ENCODE peak calls at places on chromosomes 13 and 19, in nine cellular contexts. C is brain microvascular endothelial cell; I is right lobe of liver; M is neural progenitor cell; G is GM23248; U is naive thymus-derived CD4-positive, alpha-beta T cell; F is tibial nerve; Q is colonic mucosa; J is fibroblast of lung. D is an unnamed sample.

GRCh38 chr13:113002206-113002821 is 33.3 kb downstream of the MCF2L start:
- DNase-seq in C (no peak), G (no peak), Q (no peak), U (no peak), M (peak; percentile 89), J (no peak), F (no peak), I (no peak), D (no peak)

GRCh38 chr13:49443327-49443688 is 556 bp downstream of the CAB39L start:
- DNase-seq in Q (no peak), I (no peak), M (peak; percentile 48), J (peak; percentile 47), F (no peak), C (no peak), U (no peak), G (peak; percentile 57), D (no peak)

GRCh38 chr13:33205804-33206221 is 79.7 kb downstream of the STARD13 start:
- DNase-seq in J (peak; percentile 69), G (no peak), I (no peak), M (peak; percentile 42), F (no peak), C (peak; percentile 83), Q (no peak), U (no peak), D (no peak)

GRCh38 chr19:41753936-41754529 is 1.3 kb upstream of the CEACAM6 start:
- DNase-seq in C (peak; percentile 41), G (peak; percentile 41), U (peak; percentile 46), Q (peak; percentile 86), F (peak; percentile 53), J (peak; percentile 11), M (peak; percentile 27), I (no peak), D (no peak)

GRCh38 chr13:83117046-83117445 is 765.2 kb downstream of the SLITRK1 start:
- DNase-seq in G (no peak), J (no peak), M (no peak), Q (no peak), F (no peak), I (no peak), C (no peak), U (no peak), D (no peak)

GRCh38 chr19:42512130-42512636 is 16.1 kb downstream of the CEACAM1 start:
- DNase-seq in U (no peak), I (no peak), C (no peak), J (no peak), Q (no peak), F (no peak), G (no peak), M (no peak), D (no peak)

GRCh38 chr13:25180795-25181537 is 8.9 kb upstream of the AMER2 start:
- DNase-seq in J (no peak), F (no peak), U (no peak), G (no peak), C (no peak), M (peak; percentile 31), Q (no peak), I (no peak), D (no peak)

GRCh38 chr13:75550159-75550567 is 572 bp downstream of the UCHL3 start:
- DNase-seq in C (peak; percentile 83), Q (peak; percentile 62), J (peak; percentile 57), M (peak; percentile 10), I (no peak), U (no peak), G (peak; percentile 91), F (no peak), D (peak; percentile 52)

GRCh38 chr13:78228940-78229339 is 310.3 kb upstream of the EDNRB start:
- DNase-seq in C (no peak), G (no peak), I (no peak), U (no peak), Q (no peak), J (peak; percentile 7), F (no peak), M (no peak), D (no peak)

GRCh38 chr13:24106429-24106828 is 54.1 kb upstream of the SPATA13 start:
- DNase-seq in G (no peak), C (no peak), U (no peak), M (no peak), I (peak; percentile 78), F (no peak), Q (no peak), J (no peak), D (no peak)

GRCh38 chr13:50509771-50510441 is 333.6 kb downstream of the DLEU7 start:
- DNase-seq in M (no peak), J (no peak), U (no peak), I (no peak), F (no peak), C (peak; percentile 29), Q (no peak), G (peak; percentile 27), D (no peak)

GRCh38 chr19:18193388-18194207 is 580 bp downstream of the MPV17L2 start:
- DNase-seq in M (peak; percentile 45), I (peak; percentile 60), G (peak; percentile 51), F (no peak), Q (peak; percentile 44), U (no peak), J (no peak), C (no peak), D (no peak)

GRCh38 chr13:100483836-100484381 is 104.7 kb downstream of the GGACT start:
- DNase-seq in J (no peak), G (no peak), U (no peak), F (no peak), I (no peak), M (no peak), C (no peak), Q (no peak), D (no peak)

GRCh38 chr13:21518617-21519144 is 59.6 kb upstream of the ZDHHC20 start:
- DNase-seq in F (no peak), U (no peak), M (no peak), J (no peak), I (no peak), Q (no peak), G (no peak), C (no peak), D (no peak)

GRCh38 chr13:111474136-111475002 is 153.9 kb downstream of the TEX29 start:
- DNase-seq in J (peak; percentile 57), M (peak; percentile 74), Q (no peak), C (peak; percentile 38), G (peak; percentile 71), F (no peak), U (no peak), I (no peak), D (no peak)

GRCh38 chr19:4267901-4268815 is 10.9 kb upstream of the SHD start:
- DNase-seq in G (no peak), Q (peak; percentile 55), J (no peak), C (no peak), U (no peak), M (no peak), I (peak; percentile 92), F (no peak), D (no peak)

GRCh38 chr19:47093254-47093653 is 20.3 kb downstream of the ZC3H4 start:
- DNase-seq in Q (no peak), G (no peak), U (no peak), C (no peak), M (no peak), I (no peak), F (no peak), J (no peak), D (no peak)

GRCh38 chr19:51552996-51553725 is 17.9 kb upstream of the ZNF175 start:
- DNase-seq in C (peak; percentile 70), M (peak; percentile 88), G (peak; percentile 76), F (peak; percentile 54), Q (peak; percentile 63), U (no peak), I (peak; percentile 74), J (peak; percentile 33), D (no peak)

GRCh38 chr13:68810660-68811059 is 1297.0 kb upstream of the ATXN8OS start:
- DNase-seq in Q (no peak), J (no peak), F (no peak), C (no peak), U (no peak), M (peak; percentile 57), G (no peak), I (no peak), D (no peak)

DNA sequence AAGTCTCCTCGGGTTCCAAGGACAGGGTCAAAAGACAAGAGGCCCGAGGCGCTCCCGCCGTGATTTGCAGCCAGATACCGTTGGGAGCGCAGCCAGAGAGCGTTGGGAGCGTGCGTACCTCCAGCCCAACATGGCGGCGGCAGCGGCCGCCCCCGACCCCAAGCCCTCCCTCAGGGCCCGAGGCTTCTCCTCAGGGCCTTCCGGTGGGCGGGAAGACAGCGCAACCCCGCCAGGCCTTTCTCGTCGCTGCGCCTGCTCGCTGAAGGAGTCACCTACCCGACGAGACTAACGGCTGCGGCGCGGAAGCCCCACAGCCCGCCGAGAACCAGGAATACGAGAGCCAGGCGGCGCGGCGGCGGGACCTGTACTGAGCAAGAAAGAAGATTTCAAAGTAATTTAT is 3.2 kb upstream of the ZNF850 start:
- DNase-seq in Q (no peak), I (no peak), C (no peak), G (no peak), U (no peak), J (no peak), M (no peak), F (no peak), D (no peak)
- H3K4me3 ChIP-seq in Q (no peak overlapping the region), I (peak overlapping the region; percentile 4), C (peak overlapping the region; percentile 30), G (no peak overlapping the region), U (no peak overlapping the region), J (no peak overlapping the region), M (no peak overlapping the region), F (no peak overlapping the region), D (peak overlapping the region; percentile 22)

DNA sequence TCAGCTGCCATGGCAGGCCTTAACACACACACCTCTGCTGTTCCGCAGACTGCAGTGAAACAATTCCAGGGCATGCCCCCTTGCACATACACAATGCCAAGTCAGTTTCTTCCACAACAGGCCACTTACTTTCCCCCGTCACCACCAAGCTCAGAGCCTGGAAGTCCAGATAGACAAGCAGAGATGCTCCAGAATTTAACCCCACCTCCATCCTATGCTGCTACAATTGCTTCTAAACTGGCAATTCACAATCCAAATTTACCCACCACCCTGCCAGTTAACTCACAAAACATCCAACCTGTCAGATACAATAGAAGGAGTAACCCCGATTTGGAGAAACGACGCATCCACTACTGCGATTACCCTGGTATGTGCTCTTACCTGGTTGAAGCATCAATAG is 3.6 kb downstream of the KLF5 start:
- DNase-seq in F (no peak), C (no peak), U (no peak), M (peak; percentile 13), J (no peak), G (no peak), I (no peak), Q (no peak), D (no peak)
- H3K4me3 ChIP-seq in F (peak overlapping the region; percentile 90), C (no peak overlapping the region), U (no peak overlapping the region), M (no peak overlapping the region), J (no peak overlapping the region), G (no peak overlapping the region), I (no peak overlapping the region), Q (peak overlapping the region; percentile 77), D (no peak overlapping the region)

GRCh38 chr19:32676895-32677359 is 1.3 kb downstream of the RGS9BP start:
- DNase-seq in I (no peak), C (no peak), U (no peak), G (no peak), F (no peak), Q (no peak), J (no peak), M (peak; percentile 38), D (no peak)
- H3K4me3 ChIP-seq in I (no peak overlapping the region), C (no peak overlapping the region), U (no peak overlapping the region), G (no peak overlapping the region), F (no peak overlapping the region), Q (no peak overlapping the region), J (no peak overlapping the region), M (peak overlapping the region; percentile 90), D (no peak overlapping the region)

GRCh38 chr19:11639245-11639601 is 41.9 kb downstream of the ZNF627 start:
- DNase-seq in C (no peak), M (no peak), Q (no peak), I (no peak), G (no peak), U (no peak), J (no peak), F (no peak), D (no peak)

GRCh38 chr19:11633223-11633622 is 35.9 kb downstream of the ZNF627 start:
- DNase-seq in J (no peak), F (no peak), C (no peak), M (no peak), G (no peak), I (no peak), Q (no peak), U (no peak), D (no peak)
- H3K4me3 ChIP-seq in J (no peak overlapping the region), F (no peak overlapping the region), C (no peak overlapping the region), M (no peak overlapping the region), G (no peak overlapping the region), I (no peak overlapping the region), Q (no peak overlapping the region), U (no peak overlapping the region), D (no peak overlapping the region)

D was measured in skeletal muscle cell.